ENCODE peak calls at places on chromosomes 16 and 17, in five cellular contexts. I, C, S, P and T are unnamed samples.

GRCh38 chr17:22123536-22124281 is 431.4 kb downstream of the KCNJ18 start:
- DNase-seq in P (no peak), C (no peak), S (no peak), I (no peak), T (no peak)

GRCh38 chr17:67718325-67718941 is 697 bp downstream of the NOL11 start:
- DNase-seq in I (no peak), P (no peak), S (no peak), C (no peak), T (no peak)

GRCh38 chr16:86079185-86079885 is 180.4 kb downstream of the IRF8 start:
- DNase-seq in S (no peak), I (peak), C (no peak), P (no peak), T (no peak)

GRCh38 chr17:55413825-55414489 is 7.7 kb downstream of the MMD start:
- DNase-seq in I (no peak), C (no peak), P (no peak), S (no peak), T (no peak)

GRCh38 chr16:88284626-88285513 is 97.9 kb upstream of the ZNF469 start:
- DNase-seq in S (no peak), C (no peak), P (no peak), I (no peak), T (no peak)

GRCh38 chr16:84608281-84608680 is 9.6 kb downstream of the COTL1 start:
- DNase-seq in I (no peak), S (no peak), P (no peak), C (no peak), T (no peak)

GRCh38 chr17:73785466-73785865 is 141.2 kb upstream of the SDK2 start:
- DNase-seq in P (no peak), S (no peak), I (no peak), C (no peak), T (no peak)

GRCh38 chr17:39617446-39618251 is 9.1 kb upstream of the PPP1R1B start:
- DNase-seq in I (peak), S (no peak), P (no peak), C (no peak), T (no peak)

GRCh38 chr16:4172070-4172469 is 55.8 kb upstream of the ADCY9 start:
- DNase-seq in I (no peak), C (peak), P (no peak), S (peak), T (no peak)

GRCh38 chr16:89827383-89828198 is 684 bp upstream of the SPIRE2 start:
- DNase-seq in I (peak), S (no peak), P (peak), C (no peak), T (no peak)

GRCh38 chr17:31787857-31788570 is 71.0 kb downstream of the COPRS start:
- DNase-seq in C (peak), P (peak), S (peak), I (no peak), T (no peak)

GRCh38 chr17:72122668-72123495 is 2.1 kb downstream of the SOX9 start:
- DNase-seq in C (no peak), S (no peak), P (no peak), I (peak), T (no peak)

GRCh38 chr17:72393553-72393952 is 272.7 kb downstream of the SOX9 start:
- DNase-seq in P (peak), S (peak), I (no peak), C (no peak), T (no peak)

GRCh38 chr17:15920758-15921239 is 24.1 kb upstream of the ADORA2B start:
- DNase-seq in P (peak), C (peak), S (peak), I (peak), T (peak)

GRCh38 chr16:88455610-88456355 is 2.7 kb downstream of the ZFPM1 start:
- DNase-seq in I (peak), P (peak), S (no peak), C (no peak), T (no peak)

GRCh38 chr17:65261682-65262636 is 124.8 kb downstream of the RGS9 start:
- DNase-seq in S (no peak), P (no peak), C (no peak), I (no peak), T (no peak)

GRCh38 chr16:15466886-15467781 is 32.7 kb downstream of the BMERB1 start:
- DNase-seq in I (no peak), C (no peak), P (no peak), S (no peak), T (no peak)
- TF ChIP-seq CTCF in I (peak), C (no peak), P (peak), S (peak), T (peak)

DNA sequence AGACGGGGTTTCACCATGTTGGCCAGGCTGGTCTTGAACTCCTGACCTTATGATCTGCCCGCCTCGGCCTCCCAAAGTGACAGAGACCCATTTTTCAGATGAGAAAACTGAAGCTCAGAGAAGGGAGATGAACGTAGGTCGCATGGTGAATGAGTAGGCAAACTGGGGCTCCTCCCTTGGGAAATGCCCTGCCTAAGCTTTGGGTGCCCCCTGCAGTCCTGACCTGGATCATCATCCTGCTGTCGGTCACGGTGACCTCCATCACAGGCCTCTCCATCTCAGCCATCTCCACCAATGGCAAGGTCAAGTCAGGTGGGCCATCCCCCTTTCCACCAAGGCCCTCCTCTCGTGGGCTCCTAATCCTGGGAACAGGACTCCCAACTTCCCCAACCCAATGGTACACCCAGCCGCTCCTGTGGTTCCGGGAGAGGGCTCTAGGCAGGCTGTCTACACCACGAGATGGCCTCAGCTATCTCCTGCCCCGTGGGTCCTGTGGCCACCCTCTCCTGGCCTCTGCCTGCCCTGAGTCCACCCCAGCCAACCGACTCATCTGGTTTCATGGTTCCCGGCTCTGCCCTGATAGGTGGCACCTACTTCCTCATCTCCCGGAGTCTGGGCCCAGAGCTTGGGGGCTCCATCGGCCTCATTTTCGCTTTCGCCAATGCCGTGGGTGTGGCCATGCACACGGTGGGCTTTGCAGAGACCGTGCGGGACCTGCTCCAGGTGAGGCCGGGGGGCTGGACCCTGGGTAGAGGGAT is 4.7 kb downstream of the SLC12A3 start:
- DNase-seq in P (peak), S (no peak), C (no peak), I (no peak), T (no peak)
- TF ChIP-seq CTCF in P (peak), S (peak), C (peak), I (peak), T (peak)

GRCh38 chr16:78060787-78061186 is 38.4 kb downstream of the CLEC3A start:
- DNase-seq in S (no peak), C (no peak), I (no peak), P (no peak), T (no peak)

GRCh38 chr16:78065344-78065743 is 34.1 kb upstream of the WWOX start:
- DNase-seq in I (no peak), S (no peak), P (no peak), C (no peak), T (no peak)

GRCh38 chr16:78058165-78058564 is 35.8 kb downstream of the CLEC3A start:
- DNase-seq in I (no peak), P (no peak), C (no peak), S (no peak), T (no peak)

GRCh38 chr16:78060295-78060694 is 37.9 kb downstream of the CLEC3A start:
- DNase-seq in S (no peak), C (no peak), P (no peak), I (no peak), T (no peak)
- TF ChIP-seq CTCF in S (no peak), C (no peak), P (no peak), I (no peak), T (no peak)

DNA sequence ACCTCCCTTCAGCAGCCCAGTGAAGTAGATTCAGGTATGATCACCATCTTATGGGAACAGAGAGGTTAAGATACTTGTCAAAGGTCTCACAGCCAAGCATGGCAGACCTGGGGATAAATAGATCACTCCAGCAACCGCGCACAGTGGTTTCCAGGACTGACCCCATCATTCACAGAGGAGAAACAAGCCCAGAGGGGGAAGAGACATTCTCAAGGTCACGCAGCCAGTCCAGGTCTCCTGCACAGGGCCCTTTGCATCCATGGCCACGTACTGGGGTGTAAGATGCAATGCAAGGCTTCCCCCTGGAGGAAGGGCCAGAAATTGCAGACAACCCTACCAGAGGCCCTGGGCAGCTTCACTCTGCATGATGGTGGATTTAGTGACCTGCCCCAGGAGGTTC is 19.9 kb downstream of the TLE7 start:
- DNase-seq in S (no peak), C (no peak), I (no peak), P (peak), T (no peak)
- TF ChIP-seq CTCF in S (peak), C (peak), I (peak), P (peak), T (peak)

GRCh38 chr16:56351481-56351880 is 73.9 kb downstream of the AMFR start:
- DNase-seq in P (no peak), C (no peak), S (no peak), I (no peak), T (peak)

GRCh38 chr16:56349086-56349415 is 76.3 kb downstream of the AMFR start:
- DNase-seq in P (no peak), S (no peak), C (no peak), I (no peak), T (no peak)

GRCh38 chr16:56350491-56351405 is 74.6 kb downstream of the AMFR start:
- DNase-seq in I (peak), P (no peak), C (no peak), S (no peak), T (peak)

GRCh38 chr16:56348168-56349085 is 76.9 kb downstream of the AMFR start:
- DNase-seq in P (no peak), S (no peak), C (no peak), I (no peak), T (no peak)

GRCh38 chr16:56349711-56350161 is 75.6 kb downstream of the AMFR start:
- DNase-seq in S (no peak), P (no peak), C (no peak), I (peak), T (no peak)
- TF ChIP-seq CTCF in S (no peak), P (no peak), C (no peak), I (no peak), T (no peak)

GRCh38 chr17:80802626-80803450 is 188.8 kb upstream of the CHMP6 start:
- DNase-seq in I (peak), S (no peak), C (no peak), P (no peak), T (no peak)

GRCh38 chr17:80800775-80801391 is 190.8 kb upstream of the CHMP6 start:
- DNase-seq in P (no peak), C (no peak), S (no peak), I (no peak), T (no peak)

GRCh38 chr17:80805032-80805751 is 186.4 kb upstream of the CHMP6 start:
- DNase-seq in P (no peak), I (no peak), S (no peak), C (no peak), T (no peak)

GRCh38 chr17:80804466-80804865 is 187.2 kb upstream of the CHMP6 start:
- DNase-seq in C (no peak), P (no peak), I (no peak), S (no peak), T (no peak)

DNA sequence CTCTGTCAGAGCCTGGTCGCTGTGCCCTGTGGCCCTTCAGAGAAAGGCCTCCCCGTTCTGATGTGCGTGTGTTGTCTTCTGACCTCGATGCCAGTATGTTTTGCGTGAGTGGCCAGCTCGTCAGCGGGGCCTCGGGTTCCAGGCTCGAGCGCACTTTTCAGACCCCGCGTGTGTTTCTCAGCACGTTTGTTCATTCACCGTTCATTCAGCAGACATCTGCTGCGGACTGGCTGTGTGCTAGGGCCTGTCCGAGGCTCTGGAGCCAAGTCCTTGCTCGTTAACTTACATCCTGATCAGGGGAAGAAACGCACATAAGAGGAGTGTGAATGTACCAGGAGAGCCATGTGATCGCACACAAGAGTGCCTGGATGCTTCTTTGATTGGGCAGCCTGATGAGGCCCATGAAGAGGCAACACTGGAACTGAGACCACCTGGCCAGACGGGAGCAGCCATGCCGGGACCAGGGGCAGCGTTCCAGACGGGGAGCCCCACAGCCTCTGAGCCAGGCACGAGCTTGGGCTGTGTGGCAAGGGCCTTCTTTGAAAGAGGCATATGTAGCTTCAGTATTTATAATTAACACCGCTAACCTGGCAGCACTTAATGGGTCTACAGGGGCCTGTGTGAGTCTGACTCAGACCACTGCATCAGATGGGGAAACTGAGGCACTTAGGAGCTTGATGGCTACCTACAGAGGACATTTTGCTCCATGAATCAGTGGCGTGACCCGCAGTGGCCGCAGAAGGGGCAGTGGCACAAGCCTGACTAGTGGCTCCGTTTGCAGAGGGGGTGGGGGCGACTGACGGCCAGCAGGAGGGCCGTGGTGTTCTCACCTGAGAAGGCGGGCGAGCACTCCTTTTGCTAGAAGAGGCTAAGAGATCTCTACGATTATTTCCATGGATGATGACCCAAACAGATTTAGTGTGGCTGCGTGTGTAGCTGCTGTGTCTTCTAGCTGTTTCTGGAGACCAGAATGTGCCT is 187.9 kb upstream of the CHMP6 start:
- DNase-seq in S (no peak), C (no peak), P (no peak), I (peak), T (no peak)
- TF ChIP-seq CTCF in S (no peak), C (no peak), P (no peak), I (no peak), T (no peak)

GRCh38 chr17:52297230-52298010 is 138.9 kb upstream of the CA10 start:
- DNase-seq in S (no peak), I (no peak), P (no peak), C (no peak), T (no peak)
- TF ChIP-seq CTCF in S (no peak), I (no peak), P (no peak), C (no peak), T (no peak)